ENCODE peak calls at places on chromosomes 12 and 14, in eight cellular contexts. H is activated T-cell treated with anti-CD3 and anti-CD28 coated beads for 48 hours; P is breast epithelium; S is naive thymus-derived CD8-positive, alpha-beta T cell; X is fibroblast of pulmonary artery; G is AG04450; R is stimulated activated CD8-positive, alpha-beta memory T cell treated with anti-CD3 and anti-CD28 coated beads, Interleukin-15, amount 100 ng/mL, for 24 hours; Z is putamen. C is an unnamed sample.

GRCh38 chr14:23513466-23514008 is 38.0 kb downstream of the ZFHX2 start:
- DNase-seq in H (no peak), P (peak), S (no peak), X (no peak), G (no peak), R (no peak), Z (peak), C (no peak)

GRCh38 chr12:79400481-79400880 is 290.3 kb downstream of the PAWR start:
- DNase-seq in H (no peak), P (no peak), S (no peak), X (no peak), G (no peak), R (no peak), Z (no peak), C (no peak)

GRCh38 chr12:127594351-127594970 is 672.5 kb upstream of the TMEM132C start:
- DNase-seq in H (no peak), P (no peak), S (no peak), X (no peak), G (no peak), R (no peak), Z (no peak), C (no peak)

GRCh38 chr12:121903202-121903601 is 14.6 kb downstream of the PSMD9 start:
- DNase-seq in H (no peak), P (no peak), S (no peak), X (no peak), G (no peak), R (no peak), Z (no peak), C (no peak)

GRCh38 chr12:130828895-130829294 is 10.2 kb downstream of the STX2 start:
- DNase-seq in H (no peak), P (no peak), S (no peak), X (no peak), G (no peak), R (no peak), Z (no peak), C (no peak)

GRCh38 chr12:117033382-117034045 is 65.7 kb downstream of the TESC start:
- DNase-seq in H (no peak), P (no peak), S (no peak), X (no peak), G (no peak), R (no peak), Z (peak), C (no peak)

GRCh38 chr12:93154753-93155475 is 222.8 kb upstream of the NUDT4 start:
- DNase-seq in H (no peak), P (no peak), S (no peak), X (peak), G (no peak), R (no peak), Z (no peak), C (no peak)

GRCh38 chr14:104175041-104175440 is 36.7 kb downstream of the KIF26A start:
- DNase-seq in H (no peak), P (no peak), S (no peak), X (no peak), G (no peak), R (no peak), Z (no peak), C (no peak)

GRCh38 chr14:53608369-53608768 is 348.3 kb downstream of the BMP4 start:
- DNase-seq in H (no peak), P (no peak), S (no peak), X (no peak), G (no peak), R (no peak), Z (no peak), C (no peak)

GRCh38 chr12:104121001-104121400 is 17.0 kb downstream of the NFYB start:
- DNase-seq in H (no peak), P (no peak), S (no peak), X (peak), G (peak), R (no peak), Z (peak), C (no peak)

GRCh38 chr12:116759783-116760581 is 21.9 kb downstream of the RNFT2 start:
- DNase-seq in H (peak), P (no peak), S (peak), X (no peak), G (no peak), R (no peak), Z (no peak), C (peak)

GRCh38 chr12:69553626-69554248 is 31.5 kb upstream of the CCT2 start:
- DNase-seq in H (no peak), P (peak), S (no peak), X (peak), G (no peak), R (no peak), Z (peak), C (no peak)

GRCh38 chr12:94689002-94689645 is 38.8 kb upstream of the TMCC3 start:
- DNase-seq in H (no peak), P (no peak), S (no peak), X (peak), G (no peak), R (no peak), Z (no peak), C (no peak)

GRCh38 chr12:101172316-101172715 is 37.7 kb downstream of the SLC5A8 start:
- DNase-seq in H (no peak), P (no peak), S (no peak), X (no peak), G (no peak), R (no peak), Z (no peak), C (no peak)

C was measured in memory B cell.